ENCODE peak calls at places on chromosome 13, in five cellular contexts. One of them, this sample, is unnamed.

GRCh38 chr13:39884166-39884565 is 228.7 kb downstream of the COG6 start:
- DNase-seq in dorsolateral prefrontal cortex: no peak
- DNase-seq in activated CD4-positive, alpha-beta T cell treated with anti-CD3 and anti-CD28 coated beads for 36 hours: no peak
- DNase-seq in fibroblast of mammary gland: no peak
- DNase-seq in GF-D8: no peak
- DNase-seq in this sample: no peak

GRCh38 chr13:51760592-51760991 is 43.4 kb downstream of the DHRS12 start:
- DNase-seq in dorsolateral prefrontal cortex: peak; percentile 35
- DNase-seq in GF-D8: no peak
- DNase-seq in activated CD4-positive, alpha-beta T cell treated with anti-CD3 and anti-CD28 coated beads for 36 hours: no peak
- DNase-seq in fibroblast of mammary gland: peak; percentile 89
- DNase-seq in this sample: no peak

GRCh38 chr13:72194531-72194930 is 327.5 kb upstream of the DACH1 start:
- DNase-seq in dorsolateral prefrontal cortex: no peak
- DNase-seq in fibroblast of mammary gland: peak; percentile 1
- DNase-seq in GF-D8: no peak
- DNase-seq in activated CD4-positive, alpha-beta T cell treated with anti-CD3 and anti-CD28 coated beads for 36 hours: no peak
- DNase-seq in this sample: no peak

GRCh38 chr13:95660981-95661581 is 15.9 kb upstream of the DNAJC3 start:
- DNase-seq in dorsolateral prefrontal cortex: no peak
- DNase-seq in fibroblast of mammary gland: peak; percentile 64
- DNase-seq in GF-D8: peak; percentile 32
- DNase-seq in activated CD4-positive, alpha-beta T cell treated with anti-CD3 and anti-CD28 coated beads for 36 hours: peak; percentile 21
- DNase-seq in this sample: no peak

GRCh38 chr13:36710396-36710795 is 36.6 kb downstream of the SERTM1 start:
- DNase-seq in dorsolateral prefrontal cortex: no peak
- DNase-seq in GF-D8: no peak
- DNase-seq in activated CD4-positive, alpha-beta T cell treated with anti-CD3 and anti-CD28 coated beads for 36 hours: no peak
- DNase-seq in fibroblast of mammary gland: no peak
- DNase-seq in this sample: no peak

GRCh38 chr13:51311957-51312520 is 27.5 kb upstream of the SERPINE3 start:
- DNase-seq in activated CD4-positive, alpha-beta T cell treated with anti-CD3 and anti-CD28 coated beads for 36 hours: no peak
- DNase-seq in fibroblast of mammary gland: no peak
- DNase-seq in dorsolateral prefrontal cortex: no peak
- DNase-seq in GF-D8: no peak
- DNase-seq in this sample: no peak

GRCh38 chr13:110557610-110558305 is 3.8 kb downstream of the RAB20 start:
- DNase-seq in GF-D8: no peak
- DNase-seq in activated CD4-positive, alpha-beta T cell treated with anti-CD3 and anti-CD28 coated beads for 36 hours: no peak
- DNase-seq in dorsolateral prefrontal cortex: no peak
- DNase-seq in fibroblast of mammary gland: no peak
- DNase-seq in this sample: no peak

GRCh38 chr13:113848431-113849260 is 15.2 kb downstream of the GAS6 start:
- DNase-seq in dorsolateral prefrontal cortex: no peak
- DNase-seq in activated CD4-positive, alpha-beta T cell treated with anti-CD3 and anti-CD28 coated beads for 36 hours: no peak
- DNase-seq in fibroblast of mammary gland: no peak
- DNase-seq in GF-D8: no peak
- DNase-seq in this sample: no peak

GRCh38 chr13:33815011-33815550 is 2.9 kb upstream of the RFC3 start:
- DNase-seq in GF-D8: no peak
- DNase-seq in fibroblast of mammary gland: no peak
- DNase-seq in dorsolateral prefrontal cortex: no peak
- DNase-seq in activated CD4-positive, alpha-beta T cell treated with anti-CD3 and anti-CD28 coated beads for 36 hours: no peak
- DNase-seq in this sample: no peak

GRCh38 chr13:33679658-33680012 is 138.3 kb upstream of the RFC3 start:
- DNase-seq in GF-D8: no peak
- DNase-seq in activated CD4-positive, alpha-beta T cell treated with anti-CD3 and anti-CD28 coated beads for 36 hours: no peak
- DNase-seq in dorsolateral prefrontal cortex: no peak
- DNase-seq in fibroblast of mammary gland: no peak
- DNase-seq in this sample: no peak

GRCh38 chr13:42561752-42562467 is 12.0 kb upstream of the TNFSF11 start:
- DNase-seq in fibroblast of mammary gland: peak; percentile 60
- DNase-seq in activated CD4-positive, alpha-beta T cell treated with anti-CD3 and anti-CD28 coated beads for 36 hours: peak; percentile 56
- DNase-seq in GF-D8: no peak
- DNase-seq in dorsolateral prefrontal cortex: no peak
- DNase-seq in this sample: no peak

GRCh38 chr13:61777281-61777680 is 361.6 kb upstream of the PCDH20 start:
- DNase-seq in dorsolateral prefrontal cortex: no peak
- DNase-seq in activated CD4-positive, alpha-beta T cell treated with anti-CD3 and anti-CD28 coated beads for 36 hours: no peak
- DNase-seq in fibroblast of mammary gland: peak; percentile 0
- DNase-seq in GF-D8: no peak
- DNase-seq in this sample: no peak

GRCh38 chr13:91313103-91313502 is 34.4 kb upstream of the MIR17HG start:
- DNase-seq in GF-D8: no peak
- DNase-seq in activated CD4-positive, alpha-beta T cell treated with anti-CD3 and anti-CD28 coated beads for 36 hours: peak; percentile 28
- DNase-seq in dorsolateral prefrontal cortex: no peak
- DNase-seq in fibroblast of mammary gland: peak; percentile 6
- DNase-seq in this sample: no peak

GRCh38 chr13:79796116-79796515 is 315.2 kb downstream of the NDFIP2 start:
- DNase-seq in GF-D8: no peak
- DNase-seq in activated CD4-positive, alpha-beta T cell treated with anti-CD3 and anti-CD28 coated beads for 36 hours: no peak
- DNase-seq in dorsolateral prefrontal cortex: no peak
- DNase-seq in fibroblast of mammary gland: no peak
- DNase-seq in this sample: no peak